ENCODE peak calls at places on chromosomes 13 and 19, in five cellular contexts. R, G, U, O and J are unnamed samples. For H3K4me1 and H3K9me3, the result is how much of the 10 kb centered on the place peaks cover.

GRCh38 chr19:32330149-32330548 is 15.3 kb upstream of the ZNF507 start:
- DNase-seq in R (no peak), G (no peak), U (no peak), O (no peak), J (no peak)

GRCh38 chr19:34131100-34131499 is 41.2 kb upstream of the LSM14A start:
- DNase-seq in R (no peak), G (no peak), U (no peak), O (no peak), J (peak)

GRCh38 chr13:32720026-32720425 is 133.8 kb downstream of the PDS5B start:
- DNase-seq in R (no peak), G (no peak), U (no peak), O (no peak), J (no peak)

GRCh38 chr13:90302113-90302512 is 1045.4 kb upstream of the MIR17HG start:
- DNase-seq in R (no peak), G (no peak), U (no peak), O (no peak), J (no peak)

GRCh38 chr13:29849731-29850212 is 645 bp downstream of the UBL3 start:
- DNase-seq in R (peak), G (no peak), U (peak), O (peak), J (peak)

GRCh38 chr19:45124021-45124420 is 31.0 kb downstream of the PPP1R37 start:
- DNase-seq in R (no peak), G (no peak), U (no peak), O (no peak), J (no peak)

GRCh38 chr13:112836940-112837339 is 132.1 kb upstream of the MCF2L start:
- DNase-seq in R (no peak), G (no peak), U (no peak), O (no peak), J (no peak)

GRCh38 chr13:30750036-30750435 is 14.7 kb downstream of the ALOX5AP start:
- DNase-seq in R (no peak), G (no peak), U (no peak), O (no peak), J (no peak)

GRCh38 chr19:52230685-52231084 is 38.7 kb upstream of the ZNF766 start:
- DNase-seq in R (no peak), G (no peak), U (no peak), O (no peak), J (no peak)

GRCh38 chr19:13887039-13887438 is 10.1 kb downstream of the NANOS3 start:
- DNase-seq in R (no peak), G (no peak), U (no peak), O (no peak), J (no peak)

GRCh38 chr19:13885826-13886365 is 9.0 kb downstream of the NANOS3 start:
- DNase-seq in R (no peak), G (no peak), U (no peak), O (no peak), J (no peak)

GRCh38 chr19:13882841-13883240 is 5.9 kb downstream of the NANOS3 start:
- DNase-seq in R (no peak), G (no peak), U (no peak), O (no peak), J (no peak)

GRCh38 chr19:13883665-13884064 is 6.7 kb downstream of the NANOS3 start:
- DNase-seq in R (no peak), G (no peak), U (no peak), O (no peak), J (no peak)

DNA sequence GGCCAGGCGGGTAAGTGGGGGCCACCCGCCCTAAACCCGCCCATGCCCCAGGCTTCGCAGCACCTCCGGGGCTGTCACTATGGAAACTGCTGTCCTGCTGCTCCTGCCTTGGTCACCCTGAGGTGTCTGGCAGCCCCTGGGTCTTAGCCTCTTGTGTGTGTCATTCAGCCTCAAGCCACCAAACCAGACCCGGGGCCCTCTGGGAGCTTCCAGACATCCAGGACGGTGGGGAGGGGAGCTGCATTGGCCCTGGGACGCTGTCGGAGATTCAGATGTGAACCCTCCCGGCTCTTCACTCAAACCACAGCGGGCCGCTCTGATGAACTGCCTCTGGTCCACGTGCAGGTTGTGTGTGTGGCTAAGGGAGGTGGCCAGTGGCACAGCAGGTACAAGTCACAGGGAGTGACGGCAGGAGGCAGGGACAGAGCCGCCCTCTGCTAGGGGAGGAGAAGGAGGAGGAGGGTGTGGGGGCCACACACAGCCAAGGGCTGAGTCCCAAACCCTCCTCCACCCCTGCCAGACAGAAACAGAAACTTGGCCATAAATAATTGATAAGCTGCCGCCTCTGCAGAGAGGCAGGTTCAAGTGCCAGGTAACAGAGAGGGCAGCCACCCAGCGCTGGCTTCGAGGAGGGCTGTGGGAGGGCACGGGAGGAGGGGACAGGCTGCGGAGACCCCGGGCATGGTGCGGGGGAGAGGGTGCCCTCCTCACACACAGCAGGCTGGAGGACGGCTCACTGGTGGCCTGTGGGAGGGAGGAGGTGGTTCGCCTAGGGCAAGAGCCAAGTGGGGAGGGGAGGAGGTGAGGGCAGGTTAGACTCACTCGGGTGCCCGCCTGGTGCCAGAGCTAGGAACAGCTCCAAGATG is 8.0 kb downstream of the NANOS3 start:
- DNase-seq in R (peak), G (peak), U (no peak), O (no peak), J (no peak)
- H3K4me1 ChIP-seq in R (under half), G (under half), U (under half), O (under half), J (under half)

GRCh38 chr13:41962994-41963393 is 2.1 kb upstream of the VWA8 start:
- DNase-seq in R (no peak), G (no peak), U (no peak), O (no peak), J (no peak)
- H3K27ac ChIP-seq in R (no peak), G (no peak), U (no peak), O (no peak), J (no peak)

GRCh38 chr13:97629601-97630272 is 195.8 kb downstream of the RAP2A start:
- DNase-seq in R (no peak), G (no peak), U (no peak), O (no peak), J (no peak)
- H3K9me3 ChIP-seq in R (under half), G (under half), U (under half), O (under half), J (under half)

GRCh38 chr19:1259206-1259872 is 9.8 kb upstream of the CIRBP start:
- DNase-seq in R (no peak), G (peak), U (no peak), O (peak), J (peak)
- H3K4me1 ChIP-seq in R (under half), G (half or more), U (half or more), O (half or more), J (half or more)